ENCODE peak calls at places on chromosomes 16 and 17, in nine cellular contexts. E, B, J, W, F, Q, A, M and P are unnamed samples. For H3K36me3, the result is how much of the 10 kb centered on the place peaks cover.

GRCh38 chr17:57925361-57925990 is 29.7 kb downstream of the CUEDC1 start:
- DNase-seq in F (no peak), Q (no peak), M (no peak), B (no peak), E (no peak), A (no peak), W (no peak), J (no peak), P (no peak)

GRCh38 chr17:57747221-57748017 is 2.3 kb upstream of the CCDC182 start:
- DNase-seq in Q (peak), B (peak), E (peak), A (no peak), M (peak), J (no peak), W (no peak), F (peak), P (peak)

GRCh38 chr17:31136319-31136718 is 41.5 kb downstream of the NF1 start:
- DNase-seq in B (peak), M (no peak), F (no peak), Q (peak), W (no peak), A (no peak), E (no peak), J (no peak), P (no peak)

GRCh38 chr17:68676856-68677255 is 75.7 kb upstream of the FAM20A start:
- DNase-seq in Q (no peak), B (no peak), E (no peak), A (no peak), J (no peak), F (no peak), M (no peak), W (no peak), P (no peak)

GRCh38 chr17:7916799-7917198 is 710 bp upstream of the RNF227 start:
- DNase-seq in W (no peak), Q (peak), F (no peak), M (peak), J (no peak), A (peak), B (peak), E (peak), P (no peak)

GRCh38 chr16:48963901-48964615 is 317.6 kb downstream of the CBLN1 start:
- DNase-seq in F (no peak), A (no peak), W (no peak), E (no peak), B (peak), M (no peak), Q (peak), J (no peak), P (no peak)

GRCh38 chr16:11201498-11202259 is 54.3 kb downstream of the SOCS1 start:
- DNase-seq in E (no peak), M (peak), B (peak), F (peak), A (no peak), Q (peak), W (no peak), J (no peak), P (no peak)

GRCh38 chr16:64077242-64077641 is 1044.6 kb downstream of the CDH11 start:
- DNase-seq in F (no peak), B (no peak), E (no peak), M (no peak), W (no peak), A (no peak), Q (no peak), J (no peak), P (no peak)

GRCh38 chr16:87350681-87351319 is 32.8 kb downstream of the FBXO31 start:
- DNase-seq in Q (peak), M (peak), F (no peak), A (no peak), E (no peak), W (no peak), B (peak), J (no peak), P (no peak)

GRCh38 chr17:81328925-81329278 is 33.8 kb upstream of the SLC38A10 start:
- DNase-seq in F (no peak), A (no peak), E (no peak), Q (no peak), J (no peak), M (no peak), W (no peak), B (peak), P (no peak)

GRCh38 chr17:79340771-79341528 is 266.3 kb downstream of the ENGASE start:
- DNase-seq in J (no peak), M (no peak), F (no peak), W (no peak), A (peak), Q (no peak), E (no peak), B (no peak), P (no peak)

GRCh38 chr16:81455006-81455405 is 10.4 kb downstream of the CMIP start:
- DNase-seq in E (no peak), B (no peak), J (no peak), M (no peak), A (no peak), Q (no peak), F (no peak), W (no peak), P (no peak)
- H3K36me3 ChIP-seq in E (under half), B (under half), J (under half), M (under half), A (under half), Q (under half), F (under half), W (under half), P (under half)

DNA sequence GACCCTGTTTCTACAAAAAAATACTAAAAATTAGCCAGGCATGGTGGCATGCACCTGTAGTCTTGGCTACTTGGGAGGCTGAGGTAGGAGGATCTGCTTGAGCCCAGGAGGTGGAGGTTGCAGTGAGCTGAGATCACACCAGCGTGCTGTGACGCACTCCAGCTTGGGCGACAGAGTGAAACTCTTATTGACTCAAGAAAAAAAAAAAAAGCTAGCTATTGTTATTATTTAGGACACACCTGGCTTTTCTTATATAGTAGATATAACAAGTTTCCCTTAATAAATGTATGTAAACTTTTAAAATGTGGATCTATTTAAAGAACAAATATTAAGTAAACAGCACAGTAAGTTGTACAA is 1.8 kb downstream of the RABEP2 start:
- DNase-seq in E (no peak), Q (no peak), J (no peak), W (no peak), F (no peak), A (no peak), M (no peak), B (no peak), P (no peak)
- H3K27ac ChIP-seq in E (no peak), Q (no peak), J (no peak), W (no peak), F (no peak), A (no peak), M (peak), B (no peak), P (no peak)

GRCh38 chr16:67280090-67281015 is 1.0 kb downstream of the PLEKHG4 start:
- DNase-seq in E (no peak), Q (no peak), B (no peak), M (no peak), A (no peak), W (no peak), F (no peak), J (no peak), P (peak)

GRCh38 chr16:67277999-67278772 is 1.1 kb upstream of the PLEKHG4 start:
- DNase-seq in A (no peak), F (no peak), B (peak), J (no peak), M (peak), Q (peak), W (no peak), E (no peak), P (no peak)

GRCh38 chr16:67279296-67280089 is at the start of gene PLEKHG4:
- DNase-seq in A (peak), E (no peak), M (peak), F (no peak), Q (peak), J (peak), B (peak), W (no peak), P (peak)

GRCh38 chr16:67278773-67279295 is 498 bp upstream of the PLEKHG4 start:
- DNase-seq in W (no peak), F (peak), E (no peak), B (no peak), J (no peak), A (no peak), M (no peak), Q (no peak), P (no peak)

DNA sequence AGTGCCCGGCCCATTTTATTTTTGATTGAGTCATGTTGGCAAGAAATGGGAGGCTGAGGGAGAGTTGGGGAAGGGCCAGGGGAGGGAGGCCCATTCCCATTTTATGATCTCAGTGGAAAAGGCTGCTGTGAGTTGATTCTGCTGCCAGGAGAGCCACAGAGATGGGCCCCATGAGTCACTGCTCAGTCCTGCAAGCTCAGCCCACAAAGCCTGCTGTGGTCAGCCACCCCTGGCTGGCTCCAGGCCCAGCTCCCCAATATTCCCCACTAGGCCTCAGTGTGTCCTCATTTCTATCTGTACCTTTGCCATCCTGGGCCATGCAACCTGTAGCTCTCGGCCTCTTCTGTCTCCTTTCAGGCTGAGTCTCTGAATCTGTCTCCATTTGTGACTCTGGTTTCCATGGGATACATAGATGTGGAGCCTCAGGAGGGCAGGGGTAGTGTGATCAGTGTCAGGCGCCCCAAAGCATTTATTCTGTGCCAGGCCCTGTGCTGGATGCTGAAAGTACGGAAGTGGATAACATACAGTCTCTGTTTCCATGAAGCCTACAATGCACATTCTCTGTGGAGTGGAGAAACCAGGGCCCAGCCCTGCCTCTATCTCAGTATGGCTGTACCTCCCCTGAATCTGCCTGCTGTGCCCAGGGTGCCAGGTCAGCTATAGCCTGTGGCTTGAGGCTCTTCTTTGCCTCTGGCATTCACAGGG is 1.9 kb upstream of the PLEKHG4 start:
- DNase-seq in E (no peak), Q (peak), F (peak), M (peak), J (no peak), B (peak), A (peak), W (no peak), P (peak)
- H3K4me3 ChIP-seq in E (no peak), Q (no peak), F (peak), M (no peak), J (no peak), B (no peak), A (no peak), W (no peak), P (no peak)

GRCh38 chr16:30929167-30929566 is 5.8 kb downstream of the FBXL19 start:
- DNase-seq in A (no peak), W (no peak), E (no peak), M (no peak), J (no peak), B (no peak), F (no peak), Q (no peak), P (no peak)
- H3K36me3 ChIP-seq in A (under half), W (half or more), E (half or more), M (under half), J (under half), B (under half), F (half or more), Q (under half), P (under half)

GRCh38 chr17:44914698-44915271 is 515 bp downstream of the GFAP start:
- DNase-seq in Q (no peak), E (no peak), J (no peak), M (no peak), W (no peak), B (no peak), A (peak), F (no peak), P (no peak)
- H3K27ac ChIP-seq in Q (no peak), E (no peak), J (no peak), M (no peak), W (no peak), B (no peak), A (no peak), F (no peak), P (no peak)